ENCODE peak calls at places on chromosomes 7 and 10, in four cellular contexts. One of them, this sample, is unnamed.

GRCh38 chr10:104045151-104046089 is 40.3 kb downstream of the COL17A1 start:
- DNase-seq in fibroblast of pulmonary artery: peak
- DNase-seq in GM12865: peak
- DNase-seq in astrocyte of the spinal cord: peak
- DNase-seq in this sample: peak

GRCh38 chr10:76649723-76650127 is 987.9 kb downstream of the KCNMA1 start:
- DNase-seq in fibroblast of pulmonary artery: peak
- DNase-seq in GM12865: no peak
- DNase-seq in astrocyte of the spinal cord: peak
- DNase-seq in this sample: peak

GRCh38 chr10:94878649-94879048 is 59.8 kb upstream of the CYP2C9 start:
- DNase-seq in fibroblast of pulmonary artery: no peak
- DNase-seq in GM12865: no peak
- DNase-seq in astrocyte of the spinal cord: no peak
- DNase-seq in this sample: no peak

GRCh38 chr7:22137466-22137865 is 191.8 kb upstream of the CDCA7L start:
- DNase-seq in fibroblast of pulmonary artery: no peak
- DNase-seq in GM12865: no peak
- DNase-seq in astrocyte of the spinal cord: peak
- DNase-seq in this sample: no peak

GRCh38 chr10:124451227-124451807 is 1.5 kb upstream of the NKX1-2 start:
- DNase-seq in fibroblast of pulmonary artery: no peak
- DNase-seq in GM12865: no peak
- DNase-seq in astrocyte of the spinal cord: no peak
- DNase-seq in this sample: no peak

GRCh38 chr10:132849546-132850031 is 63.6 kb upstream of the NKX6-2 start:
- DNase-seq in fibroblast of pulmonary artery: no peak
- DNase-seq in GM12865: no peak
- DNase-seq in astrocyte of the spinal cord: no peak
- DNase-seq in this sample: no peak

GRCh38 chr10:13784067-13784466 is 197.3 kb downstream of the PRPF18 start:
- DNase-seq in fibroblast of pulmonary artery: no peak
- DNase-seq in GM12865: peak
- DNase-seq in astrocyte of the spinal cord: no peak
- DNase-seq in this sample: peak

GRCh38 chr10:75223507-75223906 is 12.2 kb downstream of the COMTD1 start:
- DNase-seq in fibroblast of pulmonary artery: no peak
- DNase-seq in GM12865: no peak
- DNase-seq in astrocyte of the spinal cord: no peak
- DNase-seq in this sample: no peak

GRCh38 chr10:43203491-43204393 is 63.1 kb downstream of the RASGEF1A start:
- DNase-seq in fibroblast of pulmonary artery: peak
- DNase-seq in GM12865: peak
- DNase-seq in astrocyte of the spinal cord: no peak
- DNase-seq in this sample: no peak

GRCh38 chr7:110148054-110148453 is 942.9 kb upstream of the LRRN3 start:
- DNase-seq in fibroblast of pulmonary artery: no peak
- DNase-seq in GM12865: no peak
- DNase-seq in astrocyte of the spinal cord: no peak
- DNase-seq in this sample: no peak

GRCh38 chr10:84783386-84783785 is 455.0 kb downstream of the CCSER2 start:
- DNase-seq in fibroblast of pulmonary artery: peak
- DNase-seq in GM12865: peak
- DNase-seq in astrocyte of the spinal cord: peak
- DNase-seq in this sample: peak

GRCh38 chr10:72425133-72425532 is 70.4 kb upstream of the DNAJB12 start:
- DNase-seq in fibroblast of pulmonary artery: peak
- DNase-seq in GM12865: no peak
- DNase-seq in astrocyte of the spinal cord: no peak
- DNase-seq in this sample: no peak

GRCh38 chr10:109205929-109206585 is 717.3 kb downstream of the XPNPEP1 start:
- DNase-seq in fibroblast of pulmonary artery: peak
- DNase-seq in GM12865: no peak
- DNase-seq in astrocyte of the spinal cord: peak
- DNase-seq in this sample: peak

GRCh38 chr10:77297370-77297692 is 340.3 kb downstream of the KCNMA1 start:
- DNase-seq in fibroblast of pulmonary artery: peak
- DNase-seq in GM12865: no peak
- DNase-seq in astrocyte of the spinal cord: peak
- DNase-seq in this sample: peak

GRCh38 chr7:123770378-123770777 is 21.6 kb upstream of the WASL start:
- DNase-seq in fibroblast of pulmonary artery: peak
- DNase-seq in GM12865: peak
- DNase-seq in astrocyte of the spinal cord: peak
- DNase-seq in this sample: peak

GRCh38 chr7:14596421-14596820 is 306.1 kb downstream of the DGKB start:
- DNase-seq in fibroblast of pulmonary artery: peak
- DNase-seq in GM12865: no peak
- DNase-seq in astrocyte of the spinal cord: peak
- DNase-seq in this sample: peak

GRCh38 chr10:96321822-96322221 is 17.6 kb downstream of the DNTT start:
- DNase-seq in fibroblast of pulmonary artery: no peak
- DNase-seq in GM12865: no peak
- DNase-seq in astrocyte of the spinal cord: no peak
- DNase-seq in this sample: no peak

GRCh38 chr7:134836447-134836846 is 57.0 kb downstream of the CALD1 start:
- DNase-seq in fibroblast of pulmonary artery: peak
- DNase-seq in GM12865: peak
- DNase-seq in astrocyte of the spinal cord: peak
- DNase-seq in this sample: no peak

GRCh38 chr7:47935336-47935735 is 12.9 kb downstream of the PKD1L1 start:
- DNase-seq in fibroblast of pulmonary artery: no peak
- DNase-seq in GM12865: no peak
- DNase-seq in astrocyte of the spinal cord: no peak
- DNase-seq in this sample: no peak

GRCh38 chr7:18590744-18591340 is 95.3 kb downstream of the HDAC9 start:
- DNase-seq in fibroblast of pulmonary artery: peak
- DNase-seq in GM12865: peak
- DNase-seq in astrocyte of the spinal cord: peak
- DNase-seq in this sample: peak

GRCh38 chr7:155545348-155545747 is 1.0 kb downstream of the CNPY1 start:
- DNase-seq in fibroblast of pulmonary artery: no peak
- DNase-seq in GM12865: no peak
- DNase-seq in astrocyte of the spinal cord: no peak
- DNase-seq in this sample: no peak

GRCh38 chr7:72028267-72028666 is 383.9 kb downstream of the CALN1 start:
- DNase-seq in fibroblast of pulmonary artery: no peak
- DNase-seq in GM12865: no peak
- DNase-seq in astrocyte of the spinal cord: no peak
- DNase-seq in this sample: no peak

GRCh38 chr7:32298403-32299132 is 191.6 kb downstream of the LSM5 start:
- DNase-seq in fibroblast of pulmonary artery: no peak
- DNase-seq in GM12865: no peak
- DNase-seq in astrocyte of the spinal cord: no peak
- DNase-seq in this sample: no peak

GRCh38 chr7:16094651-16095050 is 326.7 kb downstream of the CRPPA start:
- DNase-seq in fibroblast of pulmonary artery: no peak
- DNase-seq in GM12865: no peak
- DNase-seq in astrocyte of the spinal cord: no peak
- DNase-seq in this sample: no peak

GRCh38 chr7:27836525-27836924 is 96.6 kb downstream of the TAX1BP1 start:
- DNase-seq in fibroblast of pulmonary artery: no peak
- DNase-seq in GM12865: no peak
- DNase-seq in astrocyte of the spinal cord: no peak
- DNase-seq in this sample: no peak

GRCh38 chr7:151839511-151839921 is 37.4 kb downstream of the PRKAG2 start:
- DNase-seq in fibroblast of pulmonary artery: no peak
- DNase-seq in GM12865: no peak
- DNase-seq in astrocyte of the spinal cord: no peak
- DNase-seq in this sample: no peak

GRCh38 chr10:128854965-128855364 is 612.1 kb upstream of the MGMT start:
- DNase-seq in fibroblast of pulmonary artery: peak
- DNase-seq in GM12865: no peak
- DNase-seq in astrocyte of the spinal cord: peak
- DNase-seq in this sample: no peak

GRCh38 chr7:43763183-43763582 is 4.7 kb downstream of the BLVRA start:
- DNase-seq in fibroblast of pulmonary artery: no peak
- DNase-seq in GM12865: no peak
- DNase-seq in astrocyte of the spinal cord: no peak
- DNase-seq in this sample: no peak

GRCh38 chr7:140641532-140642191 is 1.0 kb upstream of the DENND2A start:
- DNase-seq in fibroblast of pulmonary artery: no peak
- DNase-seq in GM12865: no peak
- DNase-seq in astrocyte of the spinal cord: no peak
- DNase-seq in this sample: no peak

GRCh38 chr10:57102234-57102633 is 741.2 kb upstream of the ZWINT start:
- DNase-seq in fibroblast of pulmonary artery: no peak
- DNase-seq in GM12865: no peak
- DNase-seq in astrocyte of the spinal cord: no peak
- DNase-seq in this sample: no peak

GRCh38 chr7:49774459-49775064 is 1.1 kb downstream of the VWC2 start:
- DNase-seq in fibroblast of pulmonary artery: no peak
- DNase-seq in GM12865: no peak
- DNase-seq in astrocyte of the spinal cord: no peak
- DNase-seq in this sample: no peak
- H3K4me3 ChIP-seq in fibroblast of pulmonary artery: no peak
- H3K4me3 ChIP-seq in GM12865: peak
- H3K4me3 ChIP-seq in astrocyte of the spinal cord: no peak
- H3K4me3 ChIP-seq in this sample: no peak

DNA sequence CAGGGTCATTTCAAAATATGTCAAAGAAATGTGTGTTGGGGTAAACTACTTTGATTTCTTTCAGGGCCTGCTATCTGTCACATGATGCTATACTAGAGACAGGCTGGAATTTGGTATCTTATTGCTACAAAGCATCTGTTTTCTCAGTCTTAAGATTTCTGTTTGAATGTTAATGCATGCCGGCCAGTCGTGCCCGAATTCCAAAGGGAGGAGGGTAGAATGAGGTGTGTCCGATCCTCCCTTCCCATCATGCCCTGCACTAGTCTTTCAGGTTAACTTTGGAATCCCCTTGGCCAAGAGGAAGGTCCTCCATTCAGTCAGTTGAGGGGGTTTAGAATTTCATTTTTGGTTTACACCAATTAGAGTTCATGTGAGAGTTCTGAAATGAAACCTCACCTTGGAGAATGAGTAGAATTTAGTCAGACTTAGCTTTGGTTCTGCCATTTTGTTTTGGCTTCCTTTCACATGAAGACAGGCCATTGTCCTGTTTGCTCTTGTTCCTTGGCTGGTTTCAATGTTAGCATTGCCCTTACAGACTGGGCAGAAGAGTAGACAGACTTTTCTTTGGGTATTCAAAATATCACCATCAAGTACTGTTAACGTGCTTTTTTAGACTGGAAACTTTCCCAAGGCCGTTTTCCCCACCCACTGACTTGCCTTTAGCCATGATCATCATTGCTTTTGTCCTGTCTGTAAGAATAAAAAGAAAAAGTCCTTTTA is 95.8 kb downstream of the CAMK1D start:
- DNase-seq in fibroblast of pulmonary artery: no peak
- DNase-seq in GM12865: no peak
- DNase-seq in astrocyte of the spinal cord: no peak
- DNase-seq in this sample: no peak
- H3K4me3 ChIP-seq in fibroblast of pulmonary artery: no peak
- H3K4me3 ChIP-seq in GM12865: no peak
- H3K4me3 ChIP-seq in astrocyte of the spinal cord: no peak
- H3K4me3 ChIP-seq in this sample: no peak

GRCh38 chr10:18400201-18400910 is 251.0 kb downstream of the NSUN6 start:
- DNase-seq in fibroblast of pulmonary artery: no peak
- DNase-seq in GM12865: peak
- DNase-seq in astrocyte of the spinal cord: no peak
- DNase-seq in this sample: no peak

GRCh38 chr10:18401416-18402195 is 249.8 kb downstream of the NSUN6 start:
- DNase-seq in fibroblast of pulmonary artery: no peak
- DNase-seq in GM12865: no peak
- DNase-seq in astrocyte of the spinal cord: no peak
- DNase-seq in this sample: no peak

GRCh38 chr10:18399158-18399557 is 252.2 kb downstream of the NSUN6 start:
- DNase-seq in fibroblast of pulmonary artery: no peak
- DNase-seq in GM12865: no peak
- DNase-seq in astrocyte of the spinal cord: no peak
- DNase-seq in this sample: no peak

GRCh38 chr10:18402766-18403346 is 248.5 kb downstream of the NSUN6 start:
- DNase-seq in fibroblast of pulmonary artery: no peak
- DNase-seq in GM12865: no peak
- DNase-seq in astrocyte of the spinal cord: no peak
- DNase-seq in this sample: no peak

GRCh38 chr10:18400911-18401260 is 250.5 kb downstream of the NSUN6 start:
- DNase-seq in fibroblast of pulmonary artery: no peak
- DNase-seq in GM12865: no peak
- DNase-seq in astrocyte of the spinal cord: no peak
- DNase-seq in this sample: no peak
- H3K4me3 ChIP-seq in fibroblast of pulmonary artery: no peak
- H3K4me3 ChIP-seq in GM12865: no peak
- H3K4me3 ChIP-seq in astrocyte of the spinal cord: peak
- H3K4me3 ChIP-seq in this sample: no peak

DNA sequence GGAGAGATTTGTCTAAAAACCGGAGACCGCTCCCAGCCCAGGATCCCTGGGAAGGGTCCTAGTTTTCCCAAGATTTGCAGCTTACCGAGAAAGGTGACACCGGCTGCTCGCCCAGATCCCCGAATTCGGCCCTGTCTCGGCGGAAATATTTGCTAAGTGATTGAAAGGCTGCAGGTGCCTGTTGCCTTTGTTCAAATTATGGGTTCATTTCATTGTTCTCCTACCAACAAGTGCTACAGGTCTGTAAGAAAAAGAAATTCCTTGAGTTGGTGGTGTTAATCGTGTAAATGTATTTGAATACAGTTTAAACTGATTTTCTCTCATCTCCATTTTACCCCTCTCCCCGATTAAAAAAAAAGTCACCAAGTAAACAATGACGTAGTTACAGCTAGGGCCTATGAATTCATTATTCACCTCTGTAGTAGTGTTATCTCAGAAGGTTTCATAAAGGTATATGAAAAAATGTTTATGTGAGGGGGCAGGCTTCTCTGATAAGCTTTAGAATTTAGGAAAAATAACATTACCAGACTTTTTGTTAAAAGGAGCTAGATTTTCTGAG is 1.0 kb downstream of the REEP3 start:
- DNase-seq in fibroblast of pulmonary artery: peak
- DNase-seq in GM12865: peak
- DNase-seq in astrocyte of the spinal cord: peak
- DNase-seq in this sample: peak
- H3K4me3 ChIP-seq in fibroblast of pulmonary artery: peak
- H3K4me3 ChIP-seq in GM12865: peak
- H3K4me3 ChIP-seq in astrocyte of the spinal cord: peak
- H3K4me3 ChIP-seq in this sample: peak

This sample was measured in PC-3.